ENCODE peak calls at places on chromosomes 12 and 14, in nine cellular contexts. C is GM20000, T is LNCaP clone FGC, E is tibial artery, F is tibial nerve, W is dorsolateral prefrontal cortex, L is lower leg skin, D is lower lobe of right lung, S is mesothelial cell of epicardium. I is an unnamed sample.

GRCh38 chr14:97380539-97380941 is 583.4 kb downstream of the VRK1 start:
- DNase-seq in C (no peak), T (no peak), E (no peak), F (no peak), W (no peak), L (no peak), D (no peak), S (no peak), I (no peak)

GRCh38 chr14:20400965-20401593 is 12.2 kb downstream of the TEP1 start:
- DNase-seq in C (no peak), T (no peak), E (no peak), F (no peak), W (no peak), L (peak), D (no peak), S (no peak), I (no peak)

GRCh38 chr12:19772776-19773175 is 333.5 kb downstream of the AEBP2 start:
- DNase-seq in C (no peak), T (no peak), E (no peak), F (no peak), W (no peak), L (no peak), D (no peak), S (no peak), I (no peak)

GRCh38 chr12:49420556-49420955 is 53.3 kb downstream of the SPATS2 start:
- DNase-seq in C (no peak), T (no peak), E (no peak), F (no peak), W (no peak), L (no peak), D (no peak), S (no peak), I (no peak)

GRCh38 chr12:92640686-92641085 is 62.1 kb upstream of the PLEKHG7 start:
- DNase-seq in C (no peak), T (no peak), E (no peak), F (no peak), W (no peak), L (no peak), D (no peak), S (no peak), I (no peak)

GRCh38 chr14:20904393-20905029 is 13.3 kb downstream of the RNASE3 start:
- DNase-seq in C (no peak), T (no peak), E (no peak), F (no peak), W (no peak), L (no peak), D (no peak), S (no peak), I (no peak)

GRCh38 chr12:57590892-57591566 is at the start of gene PIP4K2C:
- DNase-seq in C (peak), T (peak), E (peak), F (peak), W (peak), L (peak), D (peak), S (peak), I (peak)

GRCh38 chr14:65336191-65336591 is 76.3 kb upstream of the FUT8 start:
- DNase-seq in C (peak), T (no peak), E (no peak), F (no peak), W (no peak), L (no peak), D (no peak), S (no peak), I (no peak)

GRCh38 chr14:95651028-95651427 is 35.2 kb upstream of the TCL1B start:
- DNase-seq in C (no peak), T (no peak), E (no peak), F (no peak), W (no peak), L (no peak), D (no peak), S (no peak), I (no peak)

GRCh38 chr14:23566782-23567185 is 807 bp downstream of the AP1G2 start:
- DNase-seq in C (no peak), T (peak), E (no peak), F (no peak), W (no peak), L (no peak), D (no peak), S (no peak), I (no peak)

GRCh38 chr12:54419088-54419887 is at the start of gene ITGA5:
- DNase-seq in C (peak), T (no peak), E (peak), F (peak), W (no peak), L (peak), D (peak), S (peak), I (no peak)

GRCh38 chr14:105064721-105065143 is 498 bp downstream of the GPR132 start:
- DNase-seq in C (no peak), T (no peak), E (peak), F (no peak), W (no peak), L (no peak), D (no peak), S (no peak), I (no peak)

GRCh38 chr12:54428050-54429013 is 9.3 kb upstream of the ITGA5 start:
- DNase-seq in C (no peak), T (no peak), E (peak), F (no peak), W (no peak), L (no peak), D (no peak), S (no peak), I (no peak)

GRCh38 chr14:24858052-24858451 is 191.9 kb downstream of the STXBP6 start:
- DNase-seq in C (no peak), T (no peak), E (no peak), F (no peak), W (no peak), L (no peak), D (no peak), S (no peak), I (no peak)

GRCh38 chr14:61262082-61262481 is 19.1 kb downstream of the TMEM30B start:
- DNase-seq in C (no peak), T (no peak), E (no peak), F (no peak), W (no peak), L (no peak), D (no peak), S (no peak), I (no peak)

GRCh38 chr12:47190271-47190750 is 110.6 kb upstream of the AMIGO2 start:
- DNase-seq in C (no peak), T (no peak), E (no peak), F (no peak), W (no peak), L (no peak), D (no peak), S (no peak), I (no peak)

GRCh38 chr14:81465507-81466228 is 65.5 kb upstream of the STON2 start:
- DNase-seq in C (no peak), T (no peak), E (no peak), F (no peak), W (no peak), L (no peak), D (peak), S (no peak), I (no peak)

GRCh38 chr12:123062682-123063426 is 82.4 kb downstream of the ARL6IP4 start:
- DNase-seq in C (no peak), T (peak), E (peak), F (no peak), W (no peak), L (peak), D (peak), S (no peak), I (no peak)

GRCh38 chr12:86719381-86719780 is 463.2 kb upstream of the MGAT4C start:
- DNase-seq in C (no peak), T (no peak), E (no peak), F (no peak), W (no peak), L (no peak), D (no peak), S (no peak), I (no peak)

GRCh38 chr12:54035561-54036377 is 2.9 kb downstream of the HOXC5 start:
- DNase-seq in C (no peak), T (no peak), E (no peak), F (no peak), W (no peak), L (no peak), D (no peak), S (no peak), I (no peak)

GRCh38 chr12:65497645-65498044 is 219.2 kb downstream of the MSRB3 start:
- DNase-seq in C (no peak), T (no peak), E (no peak), F (no peak), W (no peak), L (no peak), D (no peak), S (no peak), I (no peak)

GRCh38 chr12:52172956-52173355 is 18.9 kb downstream of the KRT80 start:
- DNase-seq in C (no peak), T (no peak), E (no peak), F (no peak), W (no peak), L (no peak), D (no peak), S (no peak), I (no peak)

GRCh38 chr12:52178443-52178842 is 13.4 kb downstream of the KRT80 start:
- DNase-seq in C (no peak), T (no peak), E (no peak), F (no peak), W (no peak), L (no peak), D (no peak), S (no peak), I (no peak)

GRCh38 chr12:52178984-52179383 is 12.8 kb downstream of the KRT80 start:
- DNase-seq in C (no peak), T (no peak), E (no peak), F (no peak), W (no peak), L (no peak), D (no peak), S (no peak), I (no peak)

GRCh38 chr12:52173526-52173925 is 18.3 kb downstream of the KRT80 start:
- DNase-seq in C (no peak), T (no peak), E (no peak), F (no peak), W (no peak), L (no peak), D (no peak), S (no peak), I (no peak)

DNA sequence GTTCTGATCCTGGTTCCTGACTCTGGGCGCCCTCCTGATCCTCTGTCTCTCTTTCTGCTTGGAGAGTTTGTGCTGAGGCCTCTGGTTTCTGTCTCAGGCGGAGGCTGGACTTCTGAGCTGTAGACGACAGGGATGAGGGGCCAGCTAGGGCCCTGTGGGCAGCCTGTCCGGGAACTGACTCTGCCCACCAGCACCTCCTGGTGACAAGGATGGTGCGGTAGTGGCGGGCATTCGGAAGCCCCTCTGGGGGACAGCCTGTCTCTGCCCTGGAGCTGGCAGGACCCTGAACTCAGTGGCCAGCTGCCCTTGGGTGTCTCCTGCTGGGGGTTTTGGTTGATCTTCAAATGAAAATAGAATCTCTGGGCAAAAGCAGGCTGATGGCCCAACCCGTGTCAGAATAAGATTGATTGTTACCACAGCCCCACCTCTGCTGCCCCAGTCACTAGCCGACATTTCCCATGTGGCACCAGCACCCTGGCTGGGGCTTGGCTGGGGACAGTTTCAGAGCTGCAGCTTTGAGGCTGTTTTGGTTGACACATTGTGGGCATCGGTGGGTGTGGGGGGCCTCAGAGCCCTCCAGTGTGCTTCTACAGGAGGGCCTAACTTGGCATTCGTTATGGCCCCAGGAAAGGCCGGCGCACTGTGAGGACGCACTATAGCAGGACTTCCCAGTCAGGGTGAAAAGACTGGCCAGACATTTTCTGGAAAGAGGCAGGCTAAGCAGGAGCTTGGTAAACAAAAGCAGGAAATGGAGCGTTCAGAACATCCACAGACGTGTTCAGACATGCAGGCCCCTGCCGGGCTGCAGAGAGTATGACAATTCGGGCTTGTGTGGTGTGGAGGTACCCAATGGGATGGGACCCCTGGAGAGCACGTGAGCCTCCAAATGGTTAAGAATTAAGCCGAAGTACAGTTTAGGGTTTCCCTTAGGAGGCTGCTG is 16.1 kb downstream of the KRT80 start:
- DNase-seq in C (no peak), T (no peak), E (no peak), F (no peak), W (no peak), L (no peak), D (no peak), S (no peak), I (no peak)
- TF ChIP-seq CTCF in C (no peak), T (no peak), E (peak), F (no peak), W (no peak), L (no peak), D (peak), S (peak), I (no peak)

GRCh38 chr14:68523994-68524725 is 268.7 kb downstream of the ZFP36L1 start:
- DNase-seq in C (no peak), T (no peak), E (no peak), F (no peak), W (no peak), L (peak), D (no peak), S (no peak), I (no peak)
- TF ChIP-seq CTCF in C (no peak), T (peak), E (peak), F (peak), W (no peak), L (no peak), D (peak), S (no peak), I (no peak)

DNA sequence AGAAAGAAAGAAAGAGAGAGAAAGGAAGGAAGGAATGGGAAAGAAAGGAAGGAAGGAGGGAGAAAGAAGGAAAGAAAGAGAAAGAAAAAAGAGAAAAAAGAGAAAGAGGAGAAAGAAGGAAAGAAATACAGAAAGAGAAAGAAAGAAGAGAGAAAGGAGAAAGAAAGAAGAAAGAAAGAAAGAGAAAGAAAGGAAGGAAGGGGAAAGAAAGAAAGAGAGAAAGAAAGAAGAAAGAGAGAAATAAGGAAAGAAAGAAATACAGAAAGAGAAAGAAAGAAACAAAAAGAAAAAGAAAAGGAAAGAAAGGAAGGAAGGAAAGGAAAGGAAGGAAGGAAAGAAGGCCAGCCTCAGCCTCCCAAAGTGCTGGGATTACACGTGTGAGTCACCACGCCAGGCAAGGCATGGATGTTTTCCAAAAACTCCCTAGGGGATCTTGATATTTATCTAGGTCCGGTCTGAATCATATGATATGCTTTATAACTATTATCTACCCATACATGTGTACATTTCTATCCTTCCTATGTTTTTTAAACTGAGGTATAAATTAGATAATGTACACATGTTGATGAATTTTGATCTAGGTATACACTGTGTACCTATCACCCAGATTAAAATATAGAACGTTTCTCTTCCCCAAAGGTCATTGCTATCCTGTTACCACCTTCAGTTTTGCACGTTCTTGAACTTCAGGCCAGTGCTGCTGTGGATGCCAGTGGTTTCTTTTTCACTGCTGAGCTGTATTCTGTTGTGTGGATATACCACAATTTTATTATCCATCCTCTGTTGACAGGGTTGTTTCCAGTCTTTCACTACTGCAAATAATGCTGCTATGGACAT is 177.9 kb downstream of the RBM19 start:
- DNase-seq in C (no peak), T (no peak), E (no peak), F (no peak), W (no peak), L (no peak), D (no peak), S (no peak), I (no peak)
- TF ChIP-seq CTCF in C (no peak), T (no peak), E (no peak), F (no peak), W (no peak), L (no peak), D (no peak), S (no peak), I (no peak)

GRCh38 chr14:103127356-103127755 is 4.1 kb downstream of the TNFAIP2 start:
- DNase-seq in C (no peak), T (no peak), E (no peak), F (no peak), W (no peak), L (no peak), D (peak), S (no peak), I (no peak)

GRCh38 chr14:103125098-103126070 is 2.1 kb downstream of the TNFAIP2 start:
- DNase-seq in C (no peak), T (no peak), E (no peak), F (no peak), W (no peak), L (no peak), D (no peak), S (no peak), I (no peak)

GRCh38 chr14:103127861-103128598 is 4.8 kb downstream of the TNFAIP2 start:
- DNase-seq in C (no peak), T (no peak), E (no peak), F (no peak), W (no peak), L (no peak), D (peak), S (no peak), I (no peak)

GRCh38 chr14:103126088-103126872 is 3.0 kb downstream of the TNFAIP2 start:
- DNase-seq in C (no peak), T (no peak), E (no peak), F (no peak), W (no peak), L (no peak), D (peak), S (no peak), I (no peak)

GRCh38 chr14:103126873-103127304 is 3.6 kb downstream of the TNFAIP2 start:
- DNase-seq in C (no peak), T (peak), E (no peak), F (no peak), W (no peak), L (no peak), D (peak), S (peak), I (peak)
- TF ChIP-seq CTCF in C (no peak), T (peak), E (no peak), F (peak), W (peak), L (no peak), D (peak), S (no peak), I (peak)

GRCh38 chr14:53663709-53664108 is 292.9 kb downstream of the BMP4 start:
- DNase-seq in C (no peak), T (no peak), E (no peak), F (no peak), W (no peak), L (no peak), D (no peak), S (no peak), I (no peak)
- TF ChIP-seq CTCF in C (no peak), T (peak), E (no peak), F (no peak), W (peak), L (no peak), D (no peak), S (no peak), I (peak)

GRCh38 chr12:27549801-27550652 is 26.0 kb downstream of the PPFIBP1 start:
- DNase-seq in C (no peak), T (no peak), E (peak), F (peak), W (no peak), L (peak), D (peak), S (no peak), I (no peak)

GRCh38 chr12:27547592-27547991 is 23.6 kb downstream of the PPFIBP1 start:
- DNase-seq in C (no peak), T (no peak), E (no peak), F (no peak), W (no peak), L (no peak), D (no peak), S (no peak), I (no peak)

GRCh38 chr12:27550653-27550975 is 26.6 kb downstream of the PPFIBP1 start:
- DNase-seq in C (no peak), T (no peak), E (no peak), F (no peak), W (no peak), L (no peak), D (no peak), S (no peak), I (no peak)

GRCh38 chr12:27548301-27549199 is 24.5 kb downstream of the PPFIBP1 start:
- DNase-seq in C (no peak), T (no peak), E (no peak), F (no peak), W (no peak), L (no peak), D (no peak), S (no peak), I (no peak)

DNA sequence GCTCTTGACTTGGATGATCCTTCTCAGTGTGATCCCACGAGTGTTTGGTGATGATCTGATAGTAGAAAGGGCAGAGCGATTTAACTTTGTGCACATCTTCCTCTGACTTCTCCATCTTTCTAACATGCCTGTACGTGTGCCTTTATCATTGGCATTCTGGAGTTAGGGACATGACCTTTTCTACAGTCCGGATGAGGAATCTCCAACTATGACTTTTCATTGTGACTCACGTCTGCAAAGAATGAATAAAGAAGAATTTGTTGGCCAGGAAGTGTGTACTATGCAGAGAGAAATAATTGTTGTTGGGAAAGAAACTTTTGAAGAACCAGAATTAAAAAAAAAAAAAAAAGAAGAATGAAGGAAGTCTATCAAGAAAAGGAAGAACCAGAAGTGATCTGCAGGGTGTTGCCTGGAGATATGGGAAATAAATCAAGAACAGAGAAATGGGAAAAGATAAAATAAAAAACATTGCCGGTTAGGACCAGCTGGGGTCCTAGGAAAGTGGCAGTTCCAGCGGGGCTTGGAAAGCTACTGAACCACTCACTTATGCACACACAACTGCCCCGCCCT is 25.3 kb downstream of the PPFIBP1 start:
- DNase-seq in C (no peak), T (no peak), E (no peak), F (no peak), W (no peak), L (no peak), D (no peak), S (no peak), I (no peak)
- TF ChIP-seq CTCF in C (no peak), T (no peak), E (no peak), F (no peak), W (no peak), L (no peak), D (no peak), S (no peak), I (no peak)

GRCh38 chr14:48382961-48383360 is 707.6 kb upstream of the MDGA2 start:
- DNase-seq in C (no peak), T (no peak), E (no peak), F (no peak), W (no peak), L (no peak), D (no peak), S (no peak), I (no peak)

DNA sequence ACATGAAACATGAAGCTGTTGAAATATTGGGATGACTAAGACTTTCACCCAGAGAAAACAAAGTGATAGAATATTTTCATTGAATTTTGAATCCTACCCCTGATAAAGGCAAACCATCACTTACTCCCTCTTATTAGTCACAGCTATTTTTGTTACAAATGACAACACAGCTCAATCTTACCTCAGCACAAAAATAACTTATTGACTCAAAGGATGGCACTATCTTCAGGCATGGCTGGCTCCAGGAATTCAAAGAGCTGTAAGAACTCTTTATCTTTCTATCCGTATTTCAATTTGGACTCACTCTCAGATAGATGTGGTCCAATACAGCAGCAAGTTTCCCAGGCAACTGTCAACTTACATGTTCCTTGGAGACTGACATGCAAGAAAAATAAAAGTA is 709.4 kb upstream of the MDGA2 start:
- DNase-seq in C (no peak), T (no peak), E (no peak), F (no peak), W (no peak), L (no peak), D (no peak), S (no peak), I (no peak)
- TF ChIP-seq CTCF in C (no peak), T (no peak), E (no peak), F (no peak), W (no peak), L (no peak), D (no peak), S (no peak), I (no peak)

GRCh38 chr12:104976703-104977102 is 9.4 kb upstream of the NOPCHAP1 start:
- DNase-seq in C (no peak), T (no peak), E (no peak), F (no peak), W (no peak), L (no peak), D (no peak), S (no peak), I (no peak)
- TF ChIP-seq CTCF in C (no peak), T (no peak), E (no peak), F (no peak), W (no peak), L (no peak), D (no peak), S (no peak), I (peak)